ENCODE peak calls at places on chromosomes 7 and 10, in seven cellular contexts. M is T-cell, X is fibroblast of mammary gland, W is pancreas, B is SJSA1, Z is putamen, K is ELR. T is an unnamed sample.

GRCh38 chr10:7426349-7426748 is 15.5 kb upstream of the SFMBT2 start:
- DNase-seq in M (no peak), B (no peak), W (no peak), Z (no peak), K (no peak), X (no peak), T (no peak)

GRCh38 chr10:22640351-22640750 is 74.0 kb downstream of the PIP4K2A start:
- DNase-seq in X (no peak), B (no peak), M (no peak), Z (no peak), W (no peak), K (no peak), T (no peak)

GRCh38 chr7:28068811-28069216 is 111.8 kb downstream of the JAZF1 start:
- DNase-seq in K (peak), B (no peak), Z (no peak), W (no peak), M (no peak), X (peak), T (no peak)

GRCh38 chr10:45819552-45819951 is 27.7 kb downstream of the AGAP4 start:
- DNase-seq in W (no peak), B (no peak), X (no peak), M (no peak), Z (no peak), K (no peak), T (no peak)

GRCh38 chr10:95909591-95909990 is 1.8 kb downstream of the CC2D2B start:
- DNase-seq in X (no peak), Z (no peak), W (no peak), K (no peak), M (no peak), B (no peak), T (no peak)

GRCh38 chr10:122657255-122657654 is 42.4 kb downstream of the C10orf120 start:
- DNase-seq in K (no peak), B (no peak), Z (no peak), W (no peak), X (no peak), M (no peak), T (no peak)

GRCh38 chr7:149252378-149252777 is 9.6 kb upstream of the ZNF783 start:
- DNase-seq in M (no peak), W (no peak), B (no peak), K (no peak), X (no peak), Z (no peak), T (no peak)

GRCh38 chr7:121138262-121138933 is 149.9 kb downstream of the CPED1 start:
- DNase-seq in B (no peak), X (no peak), M (no peak), W (no peak), Z (no peak), K (no peak), T (peak)

GRCh38 chr10:132110713-132111112 is 45.0 kb downstream of the JAKMIP3 start:
- DNase-seq in M (no peak), B (no peak), X (no peak), Z (no peak), W (no peak), K (no peak), T (no peak)

GRCh38 chr7:773622-773915 is 46.5 kb upstream of the PRKAR1B start:
- DNase-seq in Z (no peak), M (no peak), B (no peak), W (no peak), K (no peak), X (no peak), T (no peak)

GRCh38 chr7:50957427-50957826 is 174.7 kb upstream of the GRB10 start:
- DNase-seq in M (no peak), B (no peak), Z (no peak), K (no peak), W (no peak), X (no peak), T (no peak)

GRCh38 chr7:24786941-24787340 is 29.7 kb upstream of the GSDME start:
- DNase-seq in B (peak), Z (no peak), M (no peak), X (peak), K (peak), W (no peak), T (peak)

GRCh38 chr7:106552645-106553445 is 108.1 kb downstream of the CCDC71L start:
- DNase-seq in Z (peak), M (no peak), B (peak), X (no peak), K (no peak), W (no peak), T (no peak)

T was measured in T-helper 2 cell treated with Interferon-gamma antibody and Interleukin-4, amounts not matched to agents 5 μg/mL and 100 μg/mL, for 36 hours.